ENCODE peak calls at places on chromosomes 3 and 15, in six cellular contexts. P is H9, G is IMR-90, F is H1, O is neuronal stem cell, A is mesenchymal stem cell. E is an unnamed sample.

GRCh38 chr15:51727141-51727897 is 10.1 kb downstream of the LYSMD2 start:
- DNase-seq in P (no peak), A (peak; percentile 81), O (no peak), F (no peak), G (peak; percentile 60), E (peak; percentile 26)

GRCh38 chr3:123449092-123449985 is 449 bp upstream of the ADCY5 start:
- DNase-seq in O (peak; percentile 47), F (peak; percentile 80), A (peak; percentile 12), P (peak; percentile 52), G (peak; percentile 10), E (peak; percentile 29)

GRCh38 chr3:107421170-107421792 is 44.0 kb downstream of the CCDC54 start:
- DNase-seq in P (no peak), O (peak; percentile 57), F (no peak), A (peak; percentile 77), G (peak; percentile 74), E (peak; percentile 87)

GRCh38 chr3:184503647-184504046 is 57.9 kb upstream of the EPHB3 start:
- DNase-seq in O (no peak), F (no peak), P (no peak), G (no peak), A (no peak), E (no peak)

GRCh38 chr3:58260733-58261132 is 23.1 kb downstream of the ABHD6 start:
- DNase-seq in F (no peak), P (no peak), G (peak; percentile 64), A (peak; percentile 42), O (no peak), E (no peak)

GRCh38 chr3:165185707-165186327 is 10.4 kb downstream of the SLITRK3 start:
- DNase-seq in G (peak; percentile 52), A (peak; percentile 65), F (peak; percentile 53), O (peak; percentile 67), P (peak; percentile 58), E (peak; percentile 72)

GRCh38 chr15:64903331-64903950 is 8.3 kb upstream of the ANKDD1A start:
- DNase-seq in A (no peak), G (no peak), P (no peak), O (no peak), F (no peak), E (peak; percentile 59)

GRCh38 chr15:81529444-81529950 is 155.5 kb upstream of the TMC3 start:
- DNase-seq in P (no peak), F (no peak), O (no peak), A (no peak), G (no peak), E (no peak)

GRCh38 chr15:38163651-38164050 is 89.0 kb upstream of the SPRED1 start:
- DNase-seq in P (no peak), O (no peak), G (no peak), A (no peak), F (no peak), E (no peak)

GRCh38 chr3:64179249-64179648 is 46.0 kb downstream of the PRICKLE2 start:
- DNase-seq in O (no peak), G (no peak), P (no peak), F (no peak), A (peak; percentile 52), E (no peak)

GRCh38 chr15:27912283-27912682 is 186.8 kb downstream of the OCA2 start:
- DNase-seq in O (no peak), A (no peak), G (no peak), F (no peak), P (no peak), E (no peak)

GRCh38 chr3:99900248-99900647 is 82.6 kb downstream of the CMSS1 start:
- DNase-seq in F (no peak), P (no peak), G (no peak), O (no peak), A (no peak), E (no peak)

GRCh38 chr3:197349368-197349767 is 51.0 kb upstream of the DLG1 start:
- DNase-seq in O (no peak), A (no peak), F (no peak), P (peak; percentile 62), G (no peak), E (peak; percentile 18)

GRCh38 chr3:98557324-98558010 is 25.7 kb downstream of the GPR15 start:
- DNase-seq in F (no peak), G (no peak), P (no peak), O (no peak), A (no peak), E (no peak)

GRCh38 chr3:195095035-195095703 is 175.8 kb downstream of the XXYLT1 start:
- DNase-seq in A (no peak), G (no peak), O (no peak), F (no peak), P (no peak), E (no peak)

GRCh38 chr3:98962189-98962930 is 60.9 kb upstream of the DCBLD2 start:
- DNase-seq in P (no peak), O (no peak), F (no peak), A (peak; percentile 84), G (peak; percentile 96), E (no peak)

GRCh38 chr15:66907826-66908502 is 157.4 kb upstream of the SMAD3 start:
- DNase-seq in A (no peak), O (no peak), F (no peak), P (peak; percentile 21), G (peak; percentile 37), E (no peak)

GRCh38 chr15:75174102-75174501 is 27.6 kb upstream of the C15orf39 start:
- DNase-seq in F (no peak), O (no peak), P (no peak), G (no peak), A (no peak), E (no peak)

GRCh38 chr3:111735271-111735758 is 123.8 kb upstream of the PHLDB2 start:
- DNase-seq in A (peak; percentile 88), P (no peak), O (no peak), F (no peak), G (peak; percentile 94), E (peak; percentile 79)

GRCh38 chr3:149658444-149659172 is 783 bp upstream of the WWTR1 start:
- DNase-seq in G (peak; percentile 86), O (peak; percentile 61), F (peak; percentile 79), A (peak; percentile 93), P (peak; percentile 77), E (peak; percentile 52)

GRCh38 chr3:172836390-172836997 is 86.0 kb downstream of the ECT2 start:
- DNase-seq in O (peak; percentile 49), G (peak; percentile 34), A (peak; percentile 54), F (no peak), P (no peak), E (peak; percentile 60)

GRCh38 chr15:92653836-92654524 is 1.6 kb downstream of the FAM174B start:
- DNase-seq in F (peak; percentile 45), P (no peak), G (no peak), O (no peak), A (peak; percentile 12), E (peak; percentile 37)

GRCh38 chr15:73965094-73965729 is 26.9 kb downstream of the STOML1 start:
- DNase-seq in G (no peak), P (peak; percentile 67), A (no peak), F (no peak), O (no peak), E (no peak)

GRCh38 chr3:149026718-149027117 is 35.4 kb downstream of the GYG1 start:
- DNase-seq in F (no peak), A (no peak), O (no peak), P (no peak), G (no peak), E (no peak)

GRCh38 chr3:151787626-151788025 is 26.3 kb upstream of the AADAC start:
- DNase-seq in A (no peak), F (no peak), G (peak; percentile 37), P (no peak), O (no peak), E (no peak)

GRCh38 chr15:46344115-46344749 is 709.4 kb downstream of the SQOR start:
- DNase-seq in G (no peak), P (no peak), A (no peak), O (no peak), F (no peak), E (no peak)

GRCh38 chr15:67833504-67834248 is 6.2 kb downstream of the RNU6-1 start:
- DNase-seq in G (no peak), A (peak; percentile 50), F (peak; percentile 80), P (peak; percentile 81), O (no peak), E (no peak)

GRCh38 chr3:66393486-66394260 is 107.1 kb downstream of the LRIG1 start:
- DNase-seq in O (no peak), F (no peak), G (peak; percentile 14), A (peak; percentile 39), P (no peak), E (no peak)

GRCh38 chr15:74173545-74174215 is at the start of gene ISLR:
- DNase-seq in F (no peak), O (no peak), G (peak; percentile 8), A (no peak), P (peak; percentile 34), E (no peak)

GRCh38 chr3:12280333-12280732 is 8.5 kb upstream of the PPARG start:
- DNase-seq in F (no peak), G (no peak), O (no peak), P (no peak), A (no peak), E (peak; percentile 52)
- H3K14ac ChIP-seq in F (no peak overlapping the region), G (no peak overlapping the region), O (no peak overlapping the region), P (no peak overlapping the region), A (no peak overlapping the region), E (no peak overlapping the region)

DNA sequence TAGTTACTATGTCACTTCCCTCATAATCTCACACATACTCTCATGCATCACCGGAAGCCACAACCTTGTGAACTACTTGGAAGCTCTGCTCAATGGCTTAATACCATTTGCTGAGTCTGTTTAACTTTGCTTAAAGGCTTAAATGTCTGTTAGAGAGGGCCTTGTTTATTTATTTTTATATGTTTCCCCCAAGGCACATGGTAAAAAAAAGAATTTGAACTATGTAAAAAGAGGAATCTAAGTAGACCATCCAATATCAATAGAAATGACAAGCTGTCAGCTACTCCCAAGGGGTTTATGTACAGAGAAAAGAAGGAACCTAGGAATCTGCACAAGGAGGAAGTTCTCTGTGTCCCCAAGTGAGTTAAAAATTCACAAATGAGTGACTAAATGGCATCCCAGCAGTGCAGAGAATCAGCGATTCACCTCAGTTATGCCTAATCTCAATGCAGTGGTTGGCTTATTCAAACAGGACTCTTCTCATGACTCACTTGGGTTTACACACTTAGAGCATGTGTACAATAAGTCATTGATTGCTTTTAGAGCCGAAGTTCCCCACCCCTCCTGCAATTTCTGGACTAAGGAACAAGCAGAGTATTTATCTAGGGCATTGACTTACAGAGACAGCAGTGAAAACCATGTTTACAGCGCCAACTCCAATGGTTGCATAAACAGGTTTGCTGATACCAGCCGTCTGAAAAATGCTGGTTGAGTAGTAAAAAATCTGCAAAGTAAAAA is 24.4 kb downstream of the SLC2A2 start:
- DNase-seq in A (peak; percentile 71), P (no peak), O (no peak), F (no peak), G (peak; percentile 66), E (no peak)
- H3K4me1 ChIP-seq in A (peaks cover 6% of the 10 kb centered on the region), P (no peaks in the 10 kb centered on the region), O (peaks cover 2% of the 10 kb centered on the region), F (no peaks in the 10 kb centered on the region), G (peaks cover 13% of the 10 kb centered on the region), E (peaks cover 5% of the 10 kb centered on the region)

DNA sequence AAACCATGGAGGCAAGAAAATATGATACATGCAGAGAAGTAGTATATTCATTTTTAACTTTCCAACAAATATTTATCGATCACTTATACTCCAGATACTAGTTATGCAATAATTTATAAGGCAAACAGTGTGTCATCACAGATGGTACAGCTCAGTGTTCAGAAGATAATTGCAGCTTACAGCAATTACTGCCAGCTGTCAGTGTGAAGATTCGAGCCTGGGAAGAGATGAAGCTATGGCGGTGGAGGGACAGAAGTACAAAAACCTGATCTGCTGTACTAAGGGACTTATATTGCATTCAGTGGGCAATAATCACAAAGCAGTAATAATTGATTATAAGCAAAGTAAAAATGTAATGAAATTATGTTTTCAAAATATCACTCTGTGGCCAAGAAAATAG is 170.6 kb upstream of the EPHA3 start:
- DNase-seq in A (no peak), O (no peak), P (no peak), F (no peak), G (no peak), E (no peak)
- H3K14ac ChIP-seq in A (no peak overlapping the region), O (no peak overlapping the region), P (no peak overlapping the region), F (no peak overlapping the region), G (no peak overlapping the region), E (no peak overlapping the region)

GRCh38 chr3:138442996-138443395 is 8.6 kb downstream of the ESYT3 start:
- DNase-seq in O (no peak), F (no peak), A (no peak), G (no peak), P (no peak), E (no peak)
- H3K4me1 ChIP-seq in O (no peaks in the 10 kb centered on the region), F (no peaks in the 10 kb centered on the region), A (peaks cover 11% of the 10 kb centered on the region), G (peaks cover 7% of the 10 kb centered on the region), P (no peaks in the 10 kb centered on the region), E (peaks cover 55% of the 10 kb centered on the region)

E was measured in trophoblast cell.